ENCODE peak calls at places on chromosomes 13 and 19, in six cellular contexts. U is iPS-NIHi11, F is GM23338, R is activated B cell treated with CpG ODN at 0.5 μM for 24 hours, G is hippocampal formation, D is GM18507. Y is an unnamed sample.
A peak's percentile ranks its signal among the peaks of the same experiment; 100 is the strongest.

GRCh38 chr13:111122056-111122455 is 6.9 kb downstream of the ARHGEF7 start:
- DNase-seq in R (no peak), U (peak; percentile 29), F (peak; percentile 35), D (no peak), G (no peak), Y (no peak)

GRCh38 chr13:61247149-61247936 is 168.3 kb downstream of the PCDH20 start:
- DNase-seq in U (peak; percentile 17), F (peak; percentile 39), G (no peak), R (no peak), D (no peak), Y (no peak)

GRCh38 chr19:2050991-2051770 is at the start of gene MKNK2:
- DNase-seq in G (peak; percentile 91), R (peak; percentile 99), U (peak; percentile 94), D (peak; percentile 85), F (peak; percentile 92), Y (peak; percentile 79)

GRCh38 chr13:35855531-35856019 is 275.6 kb downstream of the DCLK1 start:
- DNase-seq in D (no peak), U (peak; percentile 78), R (no peak), G (no peak), F (peak; percentile 96), Y (no peak)

GRCh38 chr19:14566712-14567077 is 5.2 kb downstream of the NDUFB7 start:
- DNase-seq in D (no peak), G (no peak), R (no peak), U (no peak), F (no peak), Y (no peak)

GRCh38 chr19:3289971-3290569 is 65.6 kb downstream of the CELF5 start:
- DNase-seq in R (no peak), U (no peak), F (no peak), G (no peak), D (no peak), Y (no peak)

GRCh38 chr19:29636553-29637325 is 28.5 kb upstream of the PLEKHF1 start:
- DNase-seq in F (no peak), R (no peak), D (no peak), U (no peak), G (no peak), Y (no peak)

GRCh38 chr13:58963321-58963720 is 1200.4 kb downstream of the DIAPH3 start:
- DNase-seq in U (no peak), F (no peak), R (no peak), D (no peak), G (no peak), Y (no peak)

GRCh38 chr19:18795540-18795939 is 4.4 kb upstream of the COMP start:
- DNase-seq in G (peak; percentile 20), F (peak; percentile 55), D (no peak), U (peak; percentile 48), R (no peak), Y (no peak)

GRCh38 chr13:25901460-25902376 is 150.1 kb downstream of the SHISA2 start:
- DNase-seq in D (peak; percentile 28), F (no peak), U (no peak), R (no peak), G (no peak), Y (peak; percentile 93)

GRCh38 chr13:40613192-40613818 is 53.1 kb downstream of the FOXO1 start:
- DNase-seq in D (no peak), G (no peak), R (no peak), U (no peak), F (no peak), Y (no peak)

Y was measured in mesenchymal stem cell.